ENCODE peak calls at places on chromosome 5, in six cellular contexts. S, C, R, T, G and L are unnamed samples.

GRCh38 chr5:19886123-19886921 is 101.7 kb downstream of the CDH18 start:
- DNase-seq in S (no peak), C (no peak), R (no peak), T (peak; percentile 13), G (no peak), L (no peak)

GRCh38 chr5:15983392-15983791 is 196.2 kb downstream of the MARCHF11 start:
- DNase-seq in S (no peak), C (no peak), R (no peak), T (no peak), G (no peak), L (no peak)

GRCh38 chr5:175436403-175436802 is 7.6 kb downstream of the DRD1 start:
- DNase-seq in S (no peak), C (no peak), R (no peak), T (no peak), G (no peak), L (no peak)

GRCh38 chr5:174724484-174725260 is at the start of gene MSX2:
- DNase-seq in S (no peak), C (peak; percentile 97), R (no peak), T (peak; percentile 71), G (no peak), L (peak; percentile 16)

GRCh38 chr5:135204151-135204600 is 170.1 kb upstream of the PITX1 start:
- DNase-seq in S (no peak), C (no peak), R (no peak), T (peak; percentile 5), G (no peak), L (no peak)

GRCh38 chr5:73998496-73998895 is 372.5 kb downstream of the ARHGEF28 start:
- DNase-seq in S (no peak), C (no peak), R (no peak), T (no peak), G (no peak), L (no peak)

GRCh38 chr5:62589504-62589903 is 10.9 kb downstream of the LRRC70 start:
- DNase-seq in S (no peak), C (no peak), R (no peak), T (no peak), G (no peak), L (no peak)

GRCh38 chr5:146620663-146621051 is 104.7 kb upstream of the GPR151 start:
- DNase-seq in S (no peak), C (no peak), R (no peak), T (no peak), G (no peak), L (no peak)

GRCh38 chr5:33046091-33046490 is 335.0 kb downstream of the NPR3 start:
- DNase-seq in S (no peak), C (no peak), R (no peak), T (no peak), G (no peak), L (no peak)

GRCh38 chr5:163915481-163915961 is 410.1 kb downstream of the MAT2B start:
- DNase-seq in S (peak; percentile 8), C (no peak), R (peak; percentile 52), T (peak; percentile 9), G (no peak), L (no peak)

GRCh38 chr5:127299678-127300077 is 9.1 kb downstream of the MEGF10 start:
- DNase-seq in S (no peak), C (no peak), R (no peak), T (no peak), G (no peak), L (no peak)

GRCh38 chr5:178223828-178224335 is 8.7 kb downstream of the PHYKPL start:
- DNase-seq in S (no peak), C (no peak), R (no peak), T (no peak), G (no peak), L (no peak)

GRCh38 chr5:30100929-30101328 is 1092.6 kb upstream of the CDH6 start:
- DNase-seq in S (no peak), C (no peak), R (no peak), T (no peak), G (no peak), L (no peak)

GRCh38 chr5:78566747-78567449 is 81.7 kb downstream of the LHFPL2 start:
- DNase-seq in S (no peak), C (no peak), R (peak; percentile 42), T (no peak), G (no peak), L (no peak)

GRCh38 chr5:180209137-180209581 is at the start of gene RASGEF1C:
- DNase-seq in S (no peak), C (peak; percentile 83), R (peak; percentile 59), T (peak; percentile 34), G (peak; percentile 73), L (no peak)

GRCh38 chr5:82349651-82350050 is 71.5 kb upstream of the RPS23 start:
- DNase-seq in S (no peak), C (no peak), R (no peak), T (no peak), G (peak; percentile 32), L (peak; percentile 78)

GRCh38 chr5:1746371-1747078 is 53.1 kb downstream of the MRPL36 start:
- DNase-seq in S (no peak), C (peak; percentile 82), R (no peak), T (no peak), G (no peak), L (no peak)

GRCh38 chr5:14161825-14162556 is 18.8 kb downstream of the TRIO start:
- DNase-seq in S (no peak), C (no peak), R (no peak), T (no peak), G (no peak), L (no peak)

GRCh38 chr5:121873409-121873808 is 21.7 kb downstream of the FTMT start:
- DNase-seq in S (no peak), C (no peak), R (no peak), T (no peak), G (no peak), L (no peak)

GRCh38 chr5:123881791-123882244 is 369.8 kb downstream of the CSNK1G3 start:
- DNase-seq in S (no peak), C (no peak), R (no peak), T (peak; percentile 55), G (no peak), L (no peak)

GRCh38 chr5:129104910-129105455 is 10.4 kb downstream of the ISOC1 start:
- DNase-seq in S (no peak), C (no peak), R (no peak), T (no peak), G (no peak), L (no peak)